ENCODE peak calls at places on chromosomes 11 and 22, in four cellular contexts. A is right lobe of liver, S is A549, Z is ovary. T is an unnamed sample.

GRCh38 chr11:32210601-32211000 is 119.7 kb downstream of the RCN1 start:
- DNase-seq in A (no peak), S (peak), Z (no peak), T (peak)

GRCh38 chr11:86644291-86644690 is 28.1 kb downstream of the ME3 start:
- DNase-seq in A (no peak), S (no peak), Z (no peak), T (no peak)

GRCh38 chr11:123682976-123683375 is 28.6 kb upstream of the SCN3B start:
- DNase-seq in A (no peak), S (no peak), Z (no peak), T (no peak)

GRCh38 chr11:75245356-75246005 is 4.9 kb downstream of the TPBGL start:
- DNase-seq in A (peak), S (peak), Z (no peak), T (no peak)

GRCh38 chr11:71385091-71385490 is 63.1 kb downstream of the DHCR7 start:
- DNase-seq in A (no peak), S (no peak), Z (no peak), T (no peak)

GRCh38 chr11:32290783-32291182 is 144.6 kb downstream of the WT1 start:
- DNase-seq in A (no peak), S (no peak), Z (no peak), T (no peak)

GRCh38 chr11:1841511-1842148 is 2.8 kb downstream of the TNNI2 start:
- DNase-seq in A (peak), S (no peak), Z (peak), T (no peak)

GRCh38 chr11:16863382-16863781 is 124.9 kb downstream of the C11orf58 start:
- DNase-seq in A (no peak), S (no peak), Z (no peak), T (no peak)

GRCh38 chr11:71447791-71448256 is 369 bp downstream of the DHCR7 start:
- DNase-seq in A (no peak), S (no peak), Z (no peak), T (peak)

GRCh38 chr22:43882122-43882767 is 9.6 kb downstream of the PNPLA5 start:
- DNase-seq in A (no peak), S (no peak), Z (no peak), T (no peak)

GRCh38 chr11:129368889-129369672 is 6.6 kb upstream of the BARX2 start:
- DNase-seq in A (no peak), S (no peak), Z (no peak), T (no peak)

GRCh38 chr11:74754507-74755255 is 6.0 kb downstream of the RNF169 start:
- DNase-seq in A (no peak), S (peak), Z (no peak), T (no peak)

GRCh38 chr11:13963169-13963948 is 836 bp downstream of the SPON1 start:
- DNase-seq in A (peak), S (no peak), Z (peak), T (no peak)

GRCh38 chr11:71139516-71140205 is 112.7 kb downstream of the SHANK2 start:
- DNase-seq in A (peak), S (no peak), Z (no peak), T (no peak)

GRCh38 chr11:80155412-80156017 is 714.7 kb upstream of the TENM4 start:
- DNase-seq in A (no peak), S (peak), Z (no peak), T (peak)

GRCh38 chr11:121194731-121195596 is 93.9 kb downstream of the TECTA start:
- DNase-seq in A (no peak), S (peak), Z (peak), T (peak)

GRCh38 chr11:86291466-86292262 is 10.4 kb upstream of the HIKESHI start:
- DNase-seq in A (peak), S (peak), Z (peak), T (peak)

GRCh38 chr11:20536784-20537183 is 62.6 kb upstream of the SLC6A5 start:
- DNase-seq in A (no peak), S (no peak), Z (no peak), T (no peak)

GRCh38 chr11:70775386-70775785 is 377.1 kb downstream of the CTTN start:
- DNase-seq in A (no peak), S (no peak), Z (no peak), T (no peak)

GRCh38 chr11:131977231-131977630 is 606.8 kb downstream of the NTM start:
- DNase-seq in A (no peak), S (no peak), Z (no peak), T (no peak)

GRCh38 chr11:26837154-26837553 is 115.3 kb upstream of the SLC5A12 start:
- DNase-seq in A (no peak), S (no peak), Z (no peak), T (no peak)

GRCh38 chr11:65899356-65900124 is 648 bp downstream of the FOSL1 start:
- DNase-seq in A (peak), S (peak), Z (no peak), T (peak)

GRCh38 chr22:50182176-50183081 is 3.3 kb upstream of the TRABD start:
- DNase-seq in A (no peak), S (no peak), Z (peak), T (no peak)

GRCh38 chr11:132256621-132257227 is 886.3 kb downstream of the NTM start:
- DNase-seq in A (no peak), S (no peak), Z (no peak), T (no peak)

GRCh38 chr11:104320091-104320490 is 156.1 kb upstream of the PDGFD start:
- DNase-seq in A (no peak), S (no peak), Z (no peak), T (no peak)

GRCh38 chr22:33049125-33049729 is 9.0 kb downstream of the SYN3 start:
- DNase-seq in A (peak), S (peak), Z (peak), T (peak)

GRCh38 chr11:5696210-5696609 is 6.6 kb downstream of the TRIM22 start:
- DNase-seq in A (no peak), S (no peak), Z (no peak), T (no peak)

GRCh38 chr11:12880327-12880726 is 128.8 kb upstream of the RASSF10 start:
- DNase-seq in A (no peak), S (no peak), Z (no peak), T (no peak)

GRCh38 chr22:47301820-47302475 is 539.5 kb downstream of the TBC1D22A start:
- DNase-seq in A (no peak), S (no peak), Z (no peak), T (no peak)

GRCh38 chr22:44842417-44842816 is 90.0 kb downstream of the ARHGAP8 start:
- DNase-seq in A (no peak), S (no peak), Z (no peak), T (no peak)

GRCh38 chr11:66651011-66651410 is 12.5 kb downstream of the RBM4 start:
- DNase-seq in A (no peak), S (no peak), Z (no peak), T (no peak)

GRCh38 chr11:45264839-45265515 is 21.2 kb downstream of the SYT13 start:
- DNase-seq in A (no peak), S (peak), Z (no peak), T (no peak)

GRCh38 chr11:43907028-43907966 is 26.7 kb downstream of the ALKBH3 start:
- DNase-seq in A (no peak), S (no peak), Z (no peak), T (no peak)

GRCh38 chr11:26860411-26860810 is 133.5 kb upstream of the FIBIN start:
- DNase-seq in A (no peak), S (no peak), Z (no peak), T (no peak)

GRCh38 chr22:27409299-27409698 is 392.3 kb downstream of the MN1 start:
- DNase-seq in A (no peak), S (no peak), Z (no peak), T (peak)

DNA sequence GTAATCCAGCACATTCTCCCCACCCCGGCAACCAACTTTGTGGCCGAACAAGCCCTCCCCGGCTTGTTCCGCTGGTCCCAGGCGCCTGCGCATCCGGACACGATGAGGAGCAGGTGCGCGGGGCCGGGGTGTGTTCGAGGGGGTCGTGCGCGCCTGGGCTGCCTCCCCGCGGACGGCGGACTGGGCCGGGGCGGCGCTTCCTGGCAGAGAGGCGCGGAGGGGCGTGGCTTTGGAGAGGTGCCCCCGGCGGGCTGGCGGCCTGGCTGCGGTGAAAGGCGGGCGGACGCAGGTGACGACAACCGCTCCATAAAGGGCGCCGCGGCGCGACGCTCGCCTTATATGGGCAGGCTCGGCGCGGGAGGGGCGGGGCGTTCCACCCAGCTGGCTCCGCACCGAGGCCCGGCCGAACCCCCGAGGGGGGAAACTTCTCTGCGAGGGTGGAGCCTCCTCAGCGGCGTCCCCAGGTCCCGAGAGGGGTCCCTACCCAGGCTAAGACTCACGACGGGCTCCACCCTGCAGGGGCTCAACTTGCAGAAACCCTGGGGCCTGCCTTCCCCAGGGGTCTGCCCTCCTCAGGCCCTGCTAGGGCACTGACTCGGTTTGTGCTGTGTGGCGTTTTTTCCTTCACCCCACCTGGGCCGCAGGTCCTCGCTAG is 26.4 kb downstream of the TXN2 start:
- DNase-seq in A (peak), S (peak), Z (peak), T (peak)
- TF ChIP-seq POLR2A in A (peak), S (peak), Z (peak), T (no peak)

GRCh38 chr22:30546616-30547015 is at the start of gene SEC14L6:
- DNase-seq in A (no peak), S (no peak), Z (no peak), T (no peak)
- TF ChIP-seq POLR2A in A (no peak), S (no peak), Z (no peak), T (no peak)

GRCh38 chr11:102010776-102011500 is 36.3 kb upstream of the CFAP300 start:
- DNase-seq in A (peak), S (peak), Z (no peak), T (peak)

GRCh38 chr11:102005306-102005705 is 41.9 kb upstream of the CFAP300 start:
- DNase-seq in A (no peak), S (no peak), Z (no peak), T (no peak)

GRCh38 chr11:102004220-102004619 is 43.0 kb upstream of the CFAP300 start:
- DNase-seq in A (no peak), S (no peak), Z (no peak), T (no peak)

GRCh38 chr11:102006835-102007566 is 40.2 kb upstream of the CFAP300 start:
- DNase-seq in A (peak), S (peak), Z (no peak), T (no peak)

GRCh38 chr11:102007567-102008437 is 39.4 kb upstream of the CFAP300 start:
- DNase-seq in A (no peak), S (peak), Z (no peak), T (peak)
- TF ChIP-seq POLR2A in A (no peak), S (no peak), Z (no peak), T (no peak)

GRCh38 chr11:64810271-64810890 is at the start of gene MEN1:
- DNase-seq in A (peak), S (peak), Z (peak), T (peak)
- TF ChIP-seq POLR2A in A (peak), S (peak), Z (peak), T (peak)

GRCh38 chr11:125931116-125931515 is 14.7 kb upstream of the VSIG10L2 start:
- DNase-seq in A (no peak), S (no peak), Z (no peak), T (no peak)
- TF ChIP-seq POLR2A in A (no peak), S (no peak), Z (no peak), T (no peak)

DNA sequence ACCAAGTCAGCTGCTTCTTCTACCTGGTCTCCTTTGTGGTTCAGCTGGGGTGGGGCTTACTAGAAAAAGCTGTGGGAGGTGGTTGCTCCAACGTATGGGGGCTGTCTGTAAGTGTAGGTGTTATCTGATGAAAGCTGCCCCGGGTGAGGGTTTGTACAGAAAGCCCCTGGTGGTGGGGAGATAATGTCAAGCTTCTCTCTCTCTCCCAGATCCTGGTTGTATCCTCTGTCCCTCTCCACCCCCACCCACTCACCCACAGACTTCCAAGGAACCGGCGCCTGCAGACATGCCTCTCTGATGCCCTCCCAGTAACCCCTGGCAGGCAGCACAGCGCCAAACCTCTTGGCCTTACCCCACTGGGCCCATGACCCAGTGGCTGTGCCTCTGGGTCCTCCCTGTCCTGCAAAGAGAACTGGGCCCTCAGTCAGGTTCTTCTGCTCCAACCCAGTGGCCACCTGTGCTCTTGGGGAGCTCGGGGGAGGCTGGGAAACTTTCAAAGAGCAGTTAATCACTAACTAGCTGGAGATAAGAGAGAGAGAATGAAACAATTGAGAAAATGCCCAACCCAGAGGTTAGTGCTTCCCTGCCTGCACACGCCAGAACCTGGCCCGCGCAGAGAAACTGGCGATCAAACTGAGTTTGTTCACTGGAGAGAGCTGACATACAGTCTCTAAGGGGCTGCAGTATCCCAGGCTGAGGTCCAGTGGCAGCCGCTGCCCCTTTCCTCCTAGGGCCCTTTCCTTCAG is 20.4 kb upstream of the EHF start:
- DNase-seq in A (peak), S (peak), Z (no peak), T (no peak)
- TF ChIP-seq POLR2A in A (no peak), S (no peak), Z (no peak), T (no peak)

T was measured in NB4.